ENCODE peak calls at places on chromosomes 2 and 18, in nine cellular contexts. One of them, this sample, is unnamed.
A peak's percentile ranks its signal among the peaks of the same experiment; 100 is the strongest.

GRCh38 chr2:127485694-127486071 is 40.6 kb downstream of the IWS1 start:
- DNase-seq in Right ventricle myocardium superior: no peak
- DNase-seq in HEK293T: no peak
- DNase-seq in neural progenitor cell: no peak
- DNase-seq in HFFc6: no peak
- DNase-seq in activated T-helper 1 cell treated with anti-CD3 and anti-CD28 coated beads, Interleukin-12 subunit alpha, Interleukin-12 subunit beta, Interleukin-2, Interleukin-4 antibody, amounts not matched to agents 30 ng/mL and 10 ng/mL and 1 ng/mL, durations not matched to agents 14 hours and 24 hours and 36 hours: no peak
- DNase-seq in brain microvascular endothelial cell: no peak
- DNase-seq in RPMI7951: no peak
- DNase-seq in NCI-H1105 treated with DMSO at 0.1 percent for 48 hours: no peak
- DNase-seq in this sample: no peak

GRCh38 chr2:69559696-69560482 is 83.7 kb downstream of the AAK1 start:
- DNase-seq in Right ventricle myocardium superior: no peak
- DNase-seq in HEK293T: peak; percentile 58
- DNase-seq in neural progenitor cell: peak; percentile 81
- DNase-seq in HFFc6: peak; percentile 49
- DNase-seq in activated T-helper 1 cell treated with anti-CD3 and anti-CD28 coated beads, Interleukin-12 subunit alpha, Interleukin-12 subunit beta, Interleukin-2, Interleukin-4 antibody, amounts not matched to agents 30 ng/mL and 10 ng/mL and 1 ng/mL, durations not matched to agents 14 hours and 24 hours and 36 hours: no peak
- DNase-seq in brain microvascular endothelial cell: peak; percentile 41
- DNase-seq in RPMI7951: peak; percentile 62
- DNase-seq in NCI-H1105 treated with DMSO at 0.1 percent for 48 hours: peak; percentile 35
- DNase-seq in this sample: peak; percentile 21

GRCh38 chr2:102256281-102256680 is 55.1 kb upstream of the IL1RL1 start:
- DNase-seq in Right ventricle myocardium superior: no peak
- DNase-seq in HEK293T: no peak
- DNase-seq in neural progenitor cell: no peak
- DNase-seq in HFFc6: no peak
- DNase-seq in activated T-helper 1 cell treated with anti-CD3 and anti-CD28 coated beads, Interleukin-12 subunit alpha, Interleukin-12 subunit beta, Interleukin-2, Interleukin-4 antibody, amounts not matched to agents 30 ng/mL and 10 ng/mL and 1 ng/mL, durations not matched to agents 14 hours and 24 hours and 36 hours: no peak
- DNase-seq in brain microvascular endothelial cell: no peak
- DNase-seq in RPMI7951: peak; percentile 52
- DNase-seq in NCI-H1105 treated with DMSO at 0.1 percent for 48 hours: peak; percentile 42
- DNase-seq in this sample: no peak

GRCh38 chr2:102622646-102623045 is 3.3 kb downstream of the SLC9A2 start:
- DNase-seq in Right ventricle myocardium superior: no peak
- DNase-seq in HEK293T: no peak
- DNase-seq in neural progenitor cell: no peak
- DNase-seq in HFFc6: no peak
- DNase-seq in activated T-helper 1 cell treated with anti-CD3 and anti-CD28 coated beads, Interleukin-12 subunit alpha, Interleukin-12 subunit beta, Interleukin-2, Interleukin-4 antibody, amounts not matched to agents 30 ng/mL and 10 ng/mL and 1 ng/mL, durations not matched to agents 14 hours and 24 hours and 36 hours: no peak
- DNase-seq in brain microvascular endothelial cell: no peak
- DNase-seq in RPMI7951: no peak
- DNase-seq in NCI-H1105 treated with DMSO at 0.1 percent for 48 hours: no peak
- DNase-seq in this sample: no peak

GRCh38 chr2:240407090-240407489 is 28.4 kb upstream of the GPC1 start:
- DNase-seq in Right ventricle myocardium superior: peak; percentile 6
- DNase-seq in HEK293T: no peak
- DNase-seq in neural progenitor cell: no peak
- DNase-seq in HFFc6: no peak
- DNase-seq in activated T-helper 1 cell treated with anti-CD3 and anti-CD28 coated beads, Interleukin-12 subunit alpha, Interleukin-12 subunit beta, Interleukin-2, Interleukin-4 antibody, amounts not matched to agents 30 ng/mL and 10 ng/mL and 1 ng/mL, durations not matched to agents 14 hours and 24 hours and 36 hours: no peak
- DNase-seq in brain microvascular endothelial cell: no peak
- DNase-seq in RPMI7951: no peak
- DNase-seq in NCI-H1105 treated with DMSO at 0.1 percent for 48 hours: no peak
- DNase-seq in this sample: no peak

GRCh38 chr2:111632661-111633060 is 251.3 kb downstream of the ANAPC1 start:
- DNase-seq in Right ventricle myocardium superior: no peak
- DNase-seq in HEK293T: no peak
- DNase-seq in neural progenitor cell: no peak
- DNase-seq in HFFc6: no peak
- DNase-seq in activated T-helper 1 cell treated with anti-CD3 and anti-CD28 coated beads, Interleukin-12 subunit alpha, Interleukin-12 subunit beta, Interleukin-2, Interleukin-4 antibody, amounts not matched to agents 30 ng/mL and 10 ng/mL and 1 ng/mL, durations not matched to agents 14 hours and 24 hours and 36 hours: peak; percentile 41
- DNase-seq in brain microvascular endothelial cell: no peak
- DNase-seq in RPMI7951: no peak
- DNase-seq in NCI-H1105 treated with DMSO at 0.1 percent for 48 hours: no peak
- DNase-seq in this sample: no peak

GRCh38 chr2:128442891-128443302 is 124.2 kb upstream of the HS6ST1 start:
- DNase-seq in Right ventricle myocardium superior: peak; percentile 64
- DNase-seq in HEK293T: no peak
- DNase-seq in neural progenitor cell: no peak
- DNase-seq in HFFc6: no peak
- DNase-seq in activated T-helper 1 cell treated with anti-CD3 and anti-CD28 coated beads, Interleukin-12 subunit alpha, Interleukin-12 subunit beta, Interleukin-2, Interleukin-4 antibody, amounts not matched to agents 30 ng/mL and 10 ng/mL and 1 ng/mL, durations not matched to agents 14 hours and 24 hours and 36 hours: no peak
- DNase-seq in brain microvascular endothelial cell: no peak
- DNase-seq in RPMI7951: no peak
- DNase-seq in NCI-H1105 treated with DMSO at 0.1 percent for 48 hours: no peak
- DNase-seq in this sample: no peak

GRCh38 chr2:128646091-128646490 is 327.4 kb upstream of the HS6ST1 start:
- DNase-seq in Right ventricle myocardium superior: no peak
- DNase-seq in HEK293T: no peak
- DNase-seq in neural progenitor cell: no peak
- DNase-seq in HFFc6: no peak
- DNase-seq in activated T-helper 1 cell treated with anti-CD3 and anti-CD28 coated beads, Interleukin-12 subunit alpha, Interleukin-12 subunit beta, Interleukin-2, Interleukin-4 antibody, amounts not matched to agents 30 ng/mL and 10 ng/mL and 1 ng/mL, durations not matched to agents 14 hours and 24 hours and 36 hours: no peak
- DNase-seq in brain microvascular endothelial cell: no peak
- DNase-seq in RPMI7951: no peak
- DNase-seq in NCI-H1105 treated with DMSO at 0.1 percent for 48 hours: no peak
- DNase-seq in this sample: no peak

GRCh38 chr18:74430231-74430630 is 26.9 kb downstream of the DIPK1C start:
- DNase-seq in Right ventricle myocardium superior: no peak
- DNase-seq in HEK293T: no peak
- DNase-seq in neural progenitor cell: no peak
- DNase-seq in HFFc6: no peak
- DNase-seq in activated T-helper 1 cell treated with anti-CD3 and anti-CD28 coated beads, Interleukin-12 subunit alpha, Interleukin-12 subunit beta, Interleukin-2, Interleukin-4 antibody, amounts not matched to agents 30 ng/mL and 10 ng/mL and 1 ng/mL, durations not matched to agents 14 hours and 24 hours and 36 hours: no peak
- DNase-seq in brain microvascular endothelial cell: no peak
- DNase-seq in RPMI7951: no peak
- DNase-seq in NCI-H1105 treated with DMSO at 0.1 percent for 48 hours: no peak
- DNase-seq in this sample: no peak

GRCh38 chr2:113973856-113974255 is 84.0 kb downstream of the ACTR3 start:
- DNase-seq in Right ventricle myocardium superior: no peak
- DNase-seq in HEK293T: no peak
- DNase-seq in neural progenitor cell: no peak
- DNase-seq in HFFc6: no peak
- DNase-seq in activated T-helper 1 cell treated with anti-CD3 and anti-CD28 coated beads, Interleukin-12 subunit alpha, Interleukin-12 subunit beta, Interleukin-2, Interleukin-4 antibody, amounts not matched to agents 30 ng/mL and 10 ng/mL and 1 ng/mL, durations not matched to agents 14 hours and 24 hours and 36 hours: no peak
- DNase-seq in brain microvascular endothelial cell: no peak
- DNase-seq in RPMI7951: no peak
- DNase-seq in NCI-H1105 treated with DMSO at 0.1 percent for 48 hours: no peak
- DNase-seq in this sample: no peak

GRCh38 chr18:42446195-42446594 is 491.2 kb downstream of the PIK3C3 start:
- DNase-seq in Right ventricle myocardium superior: no peak
- DNase-seq in HEK293T: no peak
- DNase-seq in neural progenitor cell: no peak
- DNase-seq in HFFc6: no peak
- DNase-seq in activated T-helper 1 cell treated with anti-CD3 and anti-CD28 coated beads, Interleukin-12 subunit alpha, Interleukin-12 subunit beta, Interleukin-2, Interleukin-4 antibody, amounts not matched to agents 30 ng/mL and 10 ng/mL and 1 ng/mL, durations not matched to agents 14 hours and 24 hours and 36 hours: no peak
- DNase-seq in brain microvascular endothelial cell: peak; percentile 81
- DNase-seq in RPMI7951: peak; percentile 45
- DNase-seq in NCI-H1105 treated with DMSO at 0.1 percent for 48 hours: no peak
- DNase-seq in this sample: no peak

GRCh38 chr2:11677146-11678055 is 7.4 kb upstream of the NTSR2 start:
- DNase-seq in Right ventricle myocardium superior: peak; percentile 60
- DNase-seq in HEK293T: no peak
- DNase-seq in neural progenitor cell: peak; percentile 33
- DNase-seq in HFFc6: no peak
- DNase-seq in activated T-helper 1 cell treated with anti-CD3 and anti-CD28 coated beads, Interleukin-12 subunit alpha, Interleukin-12 subunit beta, Interleukin-2, Interleukin-4 antibody, amounts not matched to agents 30 ng/mL and 10 ng/mL and 1 ng/mL, durations not matched to agents 14 hours and 24 hours and 36 hours: no peak
- DNase-seq in brain microvascular endothelial cell: no peak
- DNase-seq in RPMI7951: no peak
- DNase-seq in NCI-H1105 treated with DMSO at 0.1 percent for 48 hours: no peak
- DNase-seq in this sample: no peak

GRCh38 chr2:42077343-42077742 is 29.5 kb downstream of the PKDCC start:
- DNase-seq in Right ventricle myocardium superior: no peak
- DNase-seq in HEK293T: no peak
- DNase-seq in neural progenitor cell: peak; percentile 38
- DNase-seq in HFFc6: no peak
- DNase-seq in activated T-helper 1 cell treated with anti-CD3 and anti-CD28 coated beads, Interleukin-12 subunit alpha, Interleukin-12 subunit beta, Interleukin-2, Interleukin-4 antibody, amounts not matched to agents 30 ng/mL and 10 ng/mL and 1 ng/mL, durations not matched to agents 14 hours and 24 hours and 36 hours: no peak
- DNase-seq in brain microvascular endothelial cell: no peak
- DNase-seq in RPMI7951: no peak
- DNase-seq in NCI-H1105 treated with DMSO at 0.1 percent for 48 hours: no peak
- DNase-seq in this sample: no peak

GRCh38 chr2:201854841-201855240 is 48.5 kb downstream of the CDK15 start:
- DNase-seq in Right ventricle myocardium superior: no peak
- DNase-seq in HEK293T: no peak
- DNase-seq in neural progenitor cell: no peak
- DNase-seq in HFFc6: peak; percentile 82
- DNase-seq in activated T-helper 1 cell treated with anti-CD3 and anti-CD28 coated beads, Interleukin-12 subunit alpha, Interleukin-12 subunit beta, Interleukin-2, Interleukin-4 antibody, amounts not matched to agents 30 ng/mL and 10 ng/mL and 1 ng/mL, durations not matched to agents 14 hours and 24 hours and 36 hours: no peak
- DNase-seq in brain microvascular endothelial cell: no peak
- DNase-seq in RPMI7951: peak; percentile 53
- DNase-seq in NCI-H1105 treated with DMSO at 0.1 percent for 48 hours: no peak
- DNase-seq in this sample: peak; percentile 52

GRCh38 chr2:59594671-59595222 is 958.7 kb downstream of the BCL11A start:
- DNase-seq in Right ventricle myocardium superior: no peak
- DNase-seq in HEK293T: no peak
- DNase-seq in neural progenitor cell: no peak
- DNase-seq in HFFc6: no peak
- DNase-seq in activated T-helper 1 cell treated with anti-CD3 and anti-CD28 coated beads, Interleukin-12 subunit alpha, Interleukin-12 subunit beta, Interleukin-2, Interleukin-4 antibody, amounts not matched to agents 30 ng/mL and 10 ng/mL and 1 ng/mL, durations not matched to agents 14 hours and 24 hours and 36 hours: no peak
- DNase-seq in brain microvascular endothelial cell: no peak
- DNase-seq in RPMI7951: no peak
- DNase-seq in NCI-H1105 treated with DMSO at 0.1 percent for 48 hours: no peak
- DNase-seq in this sample: no peak

GRCh38 chr2:23692901-23693605 is 233.9 kb downstream of the ATAD2B start:
- DNase-seq in Right ventricle myocardium superior: peak; percentile 36
- DNase-seq in HEK293T: no peak
- DNase-seq in neural progenitor cell: no peak
- DNase-seq in HFFc6: no peak
- DNase-seq in activated T-helper 1 cell treated with anti-CD3 and anti-CD28 coated beads, Interleukin-12 subunit alpha, Interleukin-12 subunit beta, Interleukin-2, Interleukin-4 antibody, amounts not matched to agents 30 ng/mL and 10 ng/mL and 1 ng/mL, durations not matched to agents 14 hours and 24 hours and 36 hours: no peak
- DNase-seq in brain microvascular endothelial cell: no peak
- DNase-seq in RPMI7951: no peak
- DNase-seq in NCI-H1105 treated with DMSO at 0.1 percent for 48 hours: no peak
- DNase-seq in this sample: no peak

GRCh38 chr2:231294116-231294515 is 95.7 kb downstream of the ARMC9 start:
- DNase-seq in Right ventricle myocardium superior: peak; percentile 68
- DNase-seq in HEK293T: no peak
- DNase-seq in neural progenitor cell: no peak
- DNase-seq in HFFc6: no peak
- DNase-seq in activated T-helper 1 cell treated with anti-CD3 and anti-CD28 coated beads, Interleukin-12 subunit alpha, Interleukin-12 subunit beta, Interleukin-2, Interleukin-4 antibody, amounts not matched to agents 30 ng/mL and 10 ng/mL and 1 ng/mL, durations not matched to agents 14 hours and 24 hours and 36 hours: no peak
- DNase-seq in brain microvascular endothelial cell: no peak
- DNase-seq in RPMI7951: no peak
- DNase-seq in NCI-H1105 treated with DMSO at 0.1 percent for 48 hours: no peak
- DNase-seq in this sample: no peak

GRCh38 chr2:23617817-23618216 is 232.8 kb downstream of the KLHL29 start:
- DNase-seq in Right ventricle myocardium superior: no peak
- DNase-seq in HEK293T: no peak
- DNase-seq in neural progenitor cell: no peak
- DNase-seq in HFFc6: no peak
- DNase-seq in activated T-helper 1 cell treated with anti-CD3 and anti-CD28 coated beads, Interleukin-12 subunit alpha, Interleukin-12 subunit beta, Interleukin-2, Interleukin-4 antibody, amounts not matched to agents 30 ng/mL and 10 ng/mL and 1 ng/mL, durations not matched to agents 14 hours and 24 hours and 36 hours: no peak
- DNase-seq in brain microvascular endothelial cell: no peak
- DNase-seq in RPMI7951: no peak
- DNase-seq in NCI-H1105 treated with DMSO at 0.1 percent for 48 hours: no peak
- DNase-seq in this sample: no peak

GRCh38 chr2:215772634-215773563 is 240.5 kb downstream of the MREG start:
- DNase-seq in Right ventricle myocardium superior: no peak
- DNase-seq in HEK293T: no peak
- DNase-seq in neural progenitor cell: no peak
- DNase-seq in HFFc6: peak; percentile 3
- DNase-seq in activated T-helper 1 cell treated with anti-CD3 and anti-CD28 coated beads, Interleukin-12 subunit alpha, Interleukin-12 subunit beta, Interleukin-2, Interleukin-4 antibody, amounts not matched to agents 30 ng/mL and 10 ng/mL and 1 ng/mL, durations not matched to agents 14 hours and 24 hours and 36 hours: no peak
- DNase-seq in brain microvascular endothelial cell: no peak
- DNase-seq in RPMI7951: peak; percentile 67
- DNase-seq in NCI-H1105 treated with DMSO at 0.1 percent for 48 hours: no peak
- DNase-seq in this sample: no peak

GRCh38 chr2:1598041-1598710 is 146.1 kb downstream of the PXDN start:
- DNase-seq in Right ventricle myocardium superior: no peak
- DNase-seq in HEK293T: no peak
- DNase-seq in neural progenitor cell: no peak
- DNase-seq in HFFc6: no peak
- DNase-seq in activated T-helper 1 cell treated with anti-CD3 and anti-CD28 coated beads, Interleukin-12 subunit alpha, Interleukin-12 subunit beta, Interleukin-2, Interleukin-4 antibody, amounts not matched to agents 30 ng/mL and 10 ng/mL and 1 ng/mL, durations not matched to agents 14 hours and 24 hours and 36 hours: no peak
- DNase-seq in brain microvascular endothelial cell: no peak
- DNase-seq in RPMI7951: no peak
- DNase-seq in NCI-H1105 treated with DMSO at 0.1 percent for 48 hours: no peak
- DNase-seq in this sample: no peak

GRCh38 chr2:157657858-157658257 is 29.2 kb upstream of the ACVR1C start:
- DNase-seq in Right ventricle myocardium superior: no peak
- DNase-seq in HEK293T: no peak
- DNase-seq in neural progenitor cell: no peak
- DNase-seq in HFFc6: no peak
- DNase-seq in activated T-helper 1 cell treated with anti-CD3 and anti-CD28 coated beads, Interleukin-12 subunit alpha, Interleukin-12 subunit beta, Interleukin-2, Interleukin-4 antibody, amounts not matched to agents 30 ng/mL and 10 ng/mL and 1 ng/mL, durations not matched to agents 14 hours and 24 hours and 36 hours: no peak
- DNase-seq in brain microvascular endothelial cell: no peak
- DNase-seq in RPMI7951: no peak
- DNase-seq in NCI-H1105 treated with DMSO at 0.1 percent for 48 hours: no peak
- DNase-seq in this sample: no peak

GRCh38 chr2:29920130-29920577 is 1.2 kb downstream of the ALK start:
- DNase-seq in Right ventricle myocardium superior: peak; percentile 75
- DNase-seq in HEK293T: peak; percentile 59
- DNase-seq in neural progenitor cell: peak; percentile 94
- DNase-seq in HFFc6: no peak
- DNase-seq in activated T-helper 1 cell treated with anti-CD3 and anti-CD28 coated beads, Interleukin-12 subunit alpha, Interleukin-12 subunit beta, Interleukin-2, Interleukin-4 antibody, amounts not matched to agents 30 ng/mL and 10 ng/mL and 1 ng/mL, durations not matched to agents 14 hours and 24 hours and 36 hours: peak; percentile 36
- DNase-seq in brain microvascular endothelial cell: no peak
- DNase-seq in RPMI7951: peak; percentile 49
- DNase-seq in NCI-H1105 treated with DMSO at 0.1 percent for 48 hours: peak; percentile 40
- DNase-seq in this sample: peak; percentile 7

GRCh38 chr2:128379021-128380005 is 60.6 kb upstream of the HS6ST1 start:
- DNase-seq in Right ventricle myocardium superior: peak; percentile 78
- DNase-seq in HEK293T: no peak
- DNase-seq in neural progenitor cell: peak; percentile 91
- DNase-seq in HFFc6: no peak
- DNase-seq in activated T-helper 1 cell treated with anti-CD3 and anti-CD28 coated beads, Interleukin-12 subunit alpha, Interleukin-12 subunit beta, Interleukin-2, Interleukin-4 antibody, amounts not matched to agents 30 ng/mL and 10 ng/mL and 1 ng/mL, durations not matched to agents 14 hours and 24 hours and 36 hours: no peak
- DNase-seq in brain microvascular endothelial cell: peak; percentile 24
- DNase-seq in RPMI7951: no peak
- DNase-seq in NCI-H1105 treated with DMSO at 0.1 percent for 48 hours: no peak
- DNase-seq in this sample: no peak

GRCh38 chr2:157468931-157469708 is 25.2 kb upstream of the CYTIP start:
- DNase-seq in Right ventricle myocardium superior: no peak
- DNase-seq in HEK293T: no peak
- DNase-seq in neural progenitor cell: no peak
- DNase-seq in HFFc6: peak; percentile 59
- DNase-seq in activated T-helper 1 cell treated with anti-CD3 and anti-CD28 coated beads, Interleukin-12 subunit alpha, Interleukin-12 subunit beta, Interleukin-2, Interleukin-4 antibody, amounts not matched to agents 30 ng/mL and 10 ng/mL and 1 ng/mL, durations not matched to agents 14 hours and 24 hours and 36 hours: no peak
- DNase-seq in brain microvascular endothelial cell: peak; percentile 53
- DNase-seq in RPMI7951: peak; percentile 64
- DNase-seq in NCI-H1105 treated with DMSO at 0.1 percent for 48 hours: no peak
- DNase-seq in this sample: no peak

GRCh38 chr2:209840434-209840833 is 68.8 kb downstream of the UNC80 start:
- DNase-seq in Right ventricle myocardium superior: no peak
- DNase-seq in HEK293T: no peak
- DNase-seq in neural progenitor cell: no peak
- DNase-seq in HFFc6: no peak
- DNase-seq in activated T-helper 1 cell treated with anti-CD3 and anti-CD28 coated beads, Interleukin-12 subunit alpha, Interleukin-12 subunit beta, Interleukin-2, Interleukin-4 antibody, amounts not matched to agents 30 ng/mL and 10 ng/mL and 1 ng/mL, durations not matched to agents 14 hours and 24 hours and 36 hours: no peak
- DNase-seq in brain microvascular endothelial cell: no peak
- DNase-seq in RPMI7951: no peak
- DNase-seq in NCI-H1105 treated with DMSO at 0.1 percent for 48 hours: no peak
- DNase-seq in this sample: no peak

GRCh38 chr18:21742323-21742687 is 1.7 kb downstream of the MIB1 start:
- DNase-seq in Right ventricle myocardium superior: no peak
- DNase-seq in HEK293T: no peak
- DNase-seq in neural progenitor cell: no peak
- DNase-seq in HFFc6: no peak
- DNase-seq in activated T-helper 1 cell treated with anti-CD3 and anti-CD28 coated beads, Interleukin-12 subunit alpha, Interleukin-12 subunit beta, Interleukin-2, Interleukin-4 antibody, amounts not matched to agents 30 ng/mL and 10 ng/mL and 1 ng/mL, durations not matched to agents 14 hours and 24 hours and 36 hours: no peak
- DNase-seq in brain microvascular endothelial cell: no peak
- DNase-seq in RPMI7951: peak; percentile 3
- DNase-seq in NCI-H1105 treated with DMSO at 0.1 percent for 48 hours: no peak
- DNase-seq in this sample: no peak

GRCh38 chr2:201139836-201140599 is 24.1 kb downstream of the CFLAR start:
- DNase-seq in Right ventricle myocardium superior: no peak
- DNase-seq in HEK293T: no peak
- DNase-seq in neural progenitor cell: no peak
- DNase-seq in HFFc6: no peak
- DNase-seq in activated T-helper 1 cell treated with anti-CD3 and anti-CD28 coated beads, Interleukin-12 subunit alpha, Interleukin-12 subunit beta, Interleukin-2, Interleukin-4 antibody, amounts not matched to agents 30 ng/mL and 10 ng/mL and 1 ng/mL, durations not matched to agents 14 hours and 24 hours and 36 hours: no peak
- DNase-seq in brain microvascular endothelial cell: no peak
- DNase-seq in RPMI7951: no peak
- DNase-seq in NCI-H1105 treated with DMSO at 0.1 percent for 48 hours: no peak
- DNase-seq in this sample: no peak

GRCh38 chr2:23249348-23249747 is 135.6 kb upstream of the KLHL29 start:
- DNase-seq in Right ventricle myocardium superior: peak; percentile 71
- DNase-seq in HEK293T: no peak
- DNase-seq in neural progenitor cell: no peak
- DNase-seq in HFFc6: no peak
- DNase-seq in activated T-helper 1 cell treated with anti-CD3 and anti-CD28 coated beads, Interleukin-12 subunit alpha, Interleukin-12 subunit beta, Interleukin-2, Interleukin-4 antibody, amounts not matched to agents 30 ng/mL and 10 ng/mL and 1 ng/mL, durations not matched to agents 14 hours and 24 hours and 36 hours: no peak
- DNase-seq in brain microvascular endothelial cell: no peak
- DNase-seq in RPMI7951: no peak
- DNase-seq in NCI-H1105 treated with DMSO at 0.1 percent for 48 hours: no peak
- DNase-seq in this sample: no peak

GRCh38 chr2:196592912-196593881 is 46.3 kb upstream of the CCDC150 start:
- DNase-seq in Right ventricle myocardium superior: peak; percentile 65
- DNase-seq in HEK293T: peak; percentile 69
- DNase-seq in neural progenitor cell: peak; percentile 88
- DNase-seq in HFFc6: peak; percentile 37
- DNase-seq in activated T-helper 1 cell treated with anti-CD3 and anti-CD28 coated beads, Interleukin-12 subunit alpha, Interleukin-12 subunit beta, Interleukin-2, Interleukin-4 antibody, amounts not matched to agents 30 ng/mL and 10 ng/mL and 1 ng/mL, durations not matched to agents 14 hours and 24 hours and 36 hours: no peak
- DNase-seq in brain microvascular endothelial cell: peak; percentile 42
- DNase-seq in RPMI7951: peak; percentile 71
- DNase-seq in NCI-H1105 treated with DMSO at 0.1 percent for 48 hours: peak; percentile 58
- DNase-seq in this sample: no peak